ENCODE peak calls at places on chromosomes 6 and 20, in ten cellular contexts. Z, E, T, S, K, B, L, R, U and W are unnamed samples. For H3K27me3 and H3K4me1, the result is how much of the 10 kb centered on the place peaks cover.

GRCh38 chr20:20407891-20408805 is 40.2 kb downstream of the INSM1 start:
- DNase-seq in Z (no peak), E (no peak), T (no peak), S (peak), K (no peak), B (no peak), L (no peak), R (peak), U (no peak), W (no peak)

GRCh38 chr6:35024601-35025054 is 116.5 kb downstream of the TCP11 start:
- DNase-seq in Z (peak), E (peak), T (peak), S (peak), K (no peak), B (peak), L (no peak), R (peak), U (peak), W (peak)

GRCh38 chr6:9131616-9132015 is 696.3 kb upstream of the SLC35B3 start:
- DNase-seq in Z (peak), E (no peak), T (no peak), S (no peak), K (no peak), B (no peak), L (no peak), R (peak), U (peak), W (no peak)

GRCh38 chr6:143163621-143164020 is 102.9 kb downstream of the AIG1 start:
- DNase-seq in Z (no peak), E (no peak), T (no peak), S (no peak), K (no peak), B (no peak), L (no peak), R (no peak), U (no peak), W (no peak)

GRCh38 chr20:5719861-5720401 is 30.3 kb upstream of the SHLD1 start:
- DNase-seq in Z (no peak), E (no peak), T (no peak), S (no peak), K (no peak), B (no peak), L (no peak), R (peak), U (no peak), W (no peak)

GRCh38 chr6:71181565-71181964 is 107.0 kb upstream of the OGFRL1 start:
- DNase-seq in Z (no peak), E (peak), T (no peak), S (peak), K (no peak), B (no peak), L (no peak), R (peak), U (no peak), W (no peak)

GRCh38 chr6:71419954-71420692 is 131.5 kb downstream of the OGFRL1 start:
- DNase-seq in Z (peak), E (peak), T (no peak), S (no peak), K (no peak), B (peak), L (peak), R (peak), U (peak), W (no peak)

GRCh38 chr6:147341486-147341885 is 137.3 kb downstream of the STXBP5 start:
- DNase-seq in Z (peak), E (no peak), T (no peak), S (no peak), K (no peak), B (no peak), L (no peak), R (no peak), U (no peak), W (no peak)

GRCh38 chr6:85372188-85372914 is 77.5 kb upstream of the NT5E start:
- DNase-seq in Z (no peak), E (no peak), T (no peak), S (no peak), K (no peak), B (no peak), L (no peak), R (no peak), U (no peak), W (no peak)

GRCh38 chr20:62243106-62243505 is 4.8 kb downstream of the OSBPL2 start:
- DNase-seq in Z (no peak), E (no peak), T (no peak), S (no peak), K (no peak), B (no peak), L (no peak), R (no peak), U (no peak), W (no peak)

GRCh38 chr6:20946037-20946436 is 411.8 kb downstream of the CDKAL1 start:
- DNase-seq in Z (no peak), E (no peak), T (no peak), S (no peak), K (no peak), B (no peak), L (no peak), R (peak), U (no peak), W (no peak)

GRCh38 chr20:46970937-46971630 is 76.4 kb downstream of the EYA2 start:
- DNase-seq in Z (no peak), E (peak), T (no peak), S (peak), K (no peak), B (no peak), L (no peak), R (peak), U (no peak), W (no peak)

GRCh38 chr6:137001287-137001976 is 43.3 kb downstream of the IL20RA start:
- DNase-seq in Z (no peak), E (no peak), T (no peak), S (peak), K (no peak), B (no peak), L (no peak), R (no peak), U (no peak), W (no peak)

GRCh38 chr6:129601323-129601722 is 108.7 kb downstream of the ARHGAP18 start:
- DNase-seq in Z (no peak), E (no peak), T (no peak), S (no peak), K (no peak), B (no peak), L (no peak), R (no peak), U (no peak), W (no peak)

GRCh38 chr6:155782320-155782730 is 326.7 kb upstream of the NOX3 start:
- DNase-seq in Z (peak), E (no peak), T (no peak), S (peak), K (no peak), B (no peak), L (no peak), R (peak), U (peak), W (no peak)

GRCh38 chr20:14441201-14441600 is 103.8 kb upstream of the FLRT3 start:
- DNase-seq in Z (no peak), E (no peak), T (no peak), S (no peak), K (no peak), B (no peak), L (no peak), R (peak), U (no peak), W (no peak)

GRCh38 chr20:49385471-49385870 is 97.0 kb downstream of the KCNB1 start:
- DNase-seq in Z (no peak), E (no peak), T (no peak), S (peak), K (no peak), B (no peak), L (no peak), R (peak), U (no peak), W (no peak)

GRCh38 chr20:43916875-43917371 is 2.3 kb downstream of the TOX2 start:
- DNase-seq in Z (no peak), E (no peak), T (no peak), S (no peak), K (no peak), B (no peak), L (no peak), R (peak), U (no peak), W (peak)

GRCh38 chr6:105902401-105903031 is 183.6 kb upstream of the PRDM1 start:
- DNase-seq in Z (no peak), E (peak), T (no peak), S (no peak), K (no peak), B (no peak), L (no peak), R (peak), U (no peak), W (no peak)

GRCh38 chr20:62390306-62391164 is 3.6 kb downstream of the RPS21 start:
- DNase-seq in Z (no peak), E (no peak), T (no peak), S (no peak), K (no peak), B (no peak), L (no peak), R (no peak), U (no peak), W (no peak)

GRCh38 chr6:121879149-121879548 is 443.7 kb downstream of the GJA1 start:
- DNase-seq in Z (no peak), E (no peak), T (no peak), S (no peak), K (no peak), B (no peak), L (no peak), R (peak), U (no peak), W (no peak)

GRCh38 chr20:2259731-2260130 is 36.1 kb upstream of the TGM3 start:
- DNase-seq in Z (no peak), E (no peak), T (no peak), S (no peak), K (no peak), B (no peak), L (no peak), R (no peak), U (no peak), W (no peak)

GRCh38 chr6:63721181-63721580 is 85.6 kb downstream of the PHF3 start:
- DNase-seq in Z (no peak), E (no peak), T (no peak), S (no peak), K (no peak), B (no peak), L (no peak), R (no peak), U (no peak), W (no peak)

GRCh38 chr20:43923322-43923721 is 8.7 kb downstream of the TOX2 start:
- DNase-seq in Z (no peak), E (no peak), T (no peak), S (no peak), K (no peak), B (no peak), L (no peak), R (no peak), U (no peak), W (peak)

GRCh38 chr6:384898-385297 is 6.7 kb upstream of the IRF4 start:
- DNase-seq in Z (no peak), E (no peak), T (no peak), S (no peak), K (no peak), B (no peak), L (no peak), R (no peak), U (no peak), W (no peak)

GRCh38 chr6:380234-381218 is 11.0 kb upstream of the IRF4 start:
- DNase-seq in Z (no peak), E (no peak), T (no peak), S (no peak), K (no peak), B (no peak), L (no peak), R (no peak), U (no peak), W (no peak)

GRCh38 chr6:381742-382461 is 9.7 kb upstream of the IRF4 start:
- DNase-seq in Z (peak), E (no peak), T (no peak), S (no peak), K (no peak), B (no peak), L (no peak), R (no peak), U (no peak), W (no peak)

GRCh38 chr6:385614-386013 is 5.9 kb upstream of the IRF4 start:
- DNase-seq in Z (no peak), E (no peak), T (no peak), S (no peak), K (no peak), B (no peak), L (no peak), R (no peak), U (no peak), W (no peak)

DNA sequence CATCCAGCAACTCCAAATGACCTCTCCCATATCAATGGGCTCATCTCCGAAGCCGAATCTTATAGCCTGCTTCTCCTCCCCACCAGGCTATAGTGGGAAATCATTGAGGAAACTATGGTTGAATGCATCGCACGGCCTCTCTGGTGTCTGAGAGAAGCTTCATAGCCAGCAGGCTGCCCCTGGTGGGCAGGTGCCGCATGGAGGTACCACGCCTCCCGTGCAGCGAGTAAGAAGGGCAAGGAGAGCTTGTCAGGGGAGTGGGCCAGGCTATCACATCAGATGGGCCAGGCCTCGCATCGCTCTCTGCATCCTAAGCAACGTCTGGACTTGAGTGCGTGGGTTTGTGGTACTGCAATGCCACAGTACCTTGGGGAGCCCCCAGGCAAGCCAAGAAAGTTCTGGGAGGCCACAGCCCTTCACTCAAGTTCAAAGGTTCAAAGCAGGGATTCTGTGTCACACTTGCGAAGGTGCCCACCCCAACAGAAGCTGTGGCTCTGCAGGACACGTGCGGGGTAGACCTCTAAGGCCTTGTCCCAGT is 8.6 kb upstream of the IRF4 start:
- DNase-seq in Z (peak), E (no peak), T (no peak), S (no peak), K (no peak), B (no peak), L (no peak), R (no peak), U (no peak), W (no peak)
- H3K27me3 ChIP-seq in Z (under half), E (under half), T (under half), S (under half), K (under half), B (half or more), L (under half), R (under half), U (under half), W (under half)

DNA sequence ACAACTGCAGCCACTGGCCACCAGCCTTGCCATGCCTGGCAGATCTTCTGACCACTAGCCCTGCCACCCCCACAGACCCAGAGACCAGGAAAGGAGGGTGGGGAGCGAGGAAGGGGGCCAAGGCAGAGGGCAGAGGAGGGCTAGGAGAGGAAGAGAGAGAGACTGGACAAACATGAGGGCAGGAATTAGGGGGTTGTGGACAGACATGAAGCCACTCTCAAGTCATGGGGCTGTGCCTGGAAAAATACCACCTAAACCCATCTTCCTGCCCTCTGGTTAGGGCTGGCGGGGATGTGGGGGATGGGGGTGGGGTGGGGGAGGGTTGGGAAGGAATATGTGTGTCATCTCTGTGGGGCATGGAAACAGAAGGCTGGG is 1.4 kb upstream of the SLC29A1 start:
- DNase-seq in Z (no peak), E (no peak), T (no peak), S (no peak), K (no peak), B (no peak), L (no peak), R (no peak), U (no peak), W (no peak)
- H3K27ac ChIP-seq in Z (peak), E (no peak), T (peak), S (peak), K (no peak), B (peak), L (peak), R (no peak), U (peak), W (peak)

GRCh38 chr20:8431538-8432434 is 299.7 kb downstream of the PLCB1 start:
- DNase-seq in Z (peak), E (no peak), T (peak), S (no peak), K (no peak), B (peak), L (peak), R (no peak), U (no peak), W (peak)
- H3K4me1 ChIP-seq in Z (under half), E (under half), T (under half), S (under half), K (under half), B (under half), L (under half), R (under half), U (under half), W (under half)

GRCh38 chr6:3377536-3378397 is 79.1 kb downstream of the SLC22A23 start:
- DNase-seq in Z (no peak), E (no peak), T (no peak), S (no peak), K (no peak), B (no peak), L (peak), R (peak), U (no peak), W (no peak)
- H3K27me3 ChIP-seq in Z (under half), E (under half), T (under half), S (under half), K (under half), B (under half), L (under half), R (under half), U (under half), W (under half)

GRCh38 chr6:118061666-118062065 is 154.6 kb downstream of the SLC35F1 start:
- DNase-seq in Z (no peak), E (no peak), T (no peak), S (no peak), K (no peak), B (no peak), L (no peak), R (no peak), U (no peak), W (no peak)
- H3K27ac ChIP-seq in Z (no peak), E (no peak), T (no peak), S (no peak), K (no peak), B (no peak), L (no peak), R (no peak), U (no peak), W (no peak)

DNA sequence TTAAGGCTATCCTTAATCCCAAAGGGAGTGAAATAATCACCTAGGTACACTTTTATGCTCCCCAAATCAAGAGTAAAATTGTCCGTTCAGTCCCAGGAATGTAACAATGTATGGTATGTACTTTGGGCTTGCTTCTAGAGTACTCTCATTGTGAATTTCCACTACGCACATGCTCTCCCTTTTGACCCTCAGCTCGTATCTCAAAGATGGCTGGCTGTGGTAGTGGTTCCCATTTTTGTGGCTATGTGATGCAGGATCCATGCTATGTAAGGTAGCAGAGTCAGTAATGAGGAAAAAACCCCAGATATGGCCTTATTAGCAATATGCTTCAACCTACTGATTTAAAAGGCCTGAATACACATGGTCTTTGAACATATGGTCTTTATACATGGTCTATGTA is 133.7 kb downstream of the DST start:
- DNase-seq in Z (no peak), E (no peak), T (no peak), S (no peak), K (no peak), B (no peak), L (no peak), R (no peak), U (no peak), W (no peak)
- H3K4me1 ChIP-seq in Z (under half), E (under half), T (half or more), S (under half), K (under half), B (half or more), L (under half), R (under half), U (under half), W (under half)

DNA sequence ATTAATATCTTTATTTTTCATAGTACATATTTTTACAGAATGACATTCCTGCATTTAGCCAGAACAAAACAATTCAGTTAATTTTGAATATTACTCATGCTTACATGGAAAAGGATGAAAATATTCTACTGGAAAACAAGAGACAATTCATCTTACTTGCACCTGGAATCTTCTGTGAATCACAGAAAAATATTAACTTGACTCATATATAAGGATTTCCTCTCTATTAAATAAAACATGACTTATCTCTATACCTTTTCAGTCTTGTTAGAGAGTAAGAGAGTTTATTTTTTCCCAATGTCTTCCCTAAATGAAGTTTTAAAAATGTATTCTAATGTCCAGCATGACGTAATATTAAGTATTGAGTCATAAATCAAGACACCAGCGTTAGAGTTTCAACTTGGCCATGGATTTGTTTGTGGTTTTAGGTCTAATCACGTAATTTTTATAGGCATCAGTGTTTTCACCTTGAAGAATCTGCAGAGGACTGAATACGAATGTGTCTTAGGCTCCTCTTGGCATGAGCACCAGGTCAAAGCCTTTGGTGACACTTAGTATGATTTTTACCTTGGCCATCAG is 445.1 kb upstream of the JAG1 start:
- DNase-seq in Z (no peak), E (no peak), T (no peak), S (no peak), K (no peak), B (no peak), L (no peak), R (peak), U (no peak), W (no peak)
- H3K27me3 ChIP-seq in Z (under half), E (under half), T (under half), S (under half), K (under half), B (under half), L (under half), R (under half), U (under half), W (under half)

GRCh38 chr6:149320745-149321240 is 3.3 kb downstream of the TAB2 start:
- DNase-seq in Z (no peak), E (no peak), T (no peak), S (no peak), K (no peak), B (no peak), L (no peak), R (no peak), U (no peak), W (no peak)

GRCh38 chr6:149323353-149323752 is 5.8 kb downstream of the TAB2 start:
- DNase-seq in Z (no peak), E (no peak), T (no peak), S (no peak), K (no peak), B (no peak), L (no peak), R (no peak), U (no peak), W (no peak)

GRCh38 chr6:149323925-149324324 is 6.4 kb downstream of the TAB2 start:
- DNase-seq in Z (no peak), E (no peak), T (no peak), S (no peak), K (no peak), B (no peak), L (no peak), R (no peak), U (no peak), W (no peak)

GRCh38 chr6:149325648-149326236 is 8.2 kb downstream of the TAB2 start:
- DNase-seq in Z (no peak), E (no peak), T (no peak), S (no peak), K (no peak), B (no peak), L (no peak), R (no peak), U (no peak), W (no peak)

GRCh38 chr6:149324428-149324827 is 6.9 kb downstream of the TAB2 start:
- DNase-seq in Z (no peak), E (no peak), T (no peak), S (no peak), K (no peak), B (no peak), L (no peak), R (no peak), U (no peak), W (no peak)
- H3K27ac ChIP-seq in Z (peak), E (no peak), T (no peak), S (no peak), K (no peak), B (peak), L (peak), R (no peak), U (no peak), W (no peak)

DNA sequence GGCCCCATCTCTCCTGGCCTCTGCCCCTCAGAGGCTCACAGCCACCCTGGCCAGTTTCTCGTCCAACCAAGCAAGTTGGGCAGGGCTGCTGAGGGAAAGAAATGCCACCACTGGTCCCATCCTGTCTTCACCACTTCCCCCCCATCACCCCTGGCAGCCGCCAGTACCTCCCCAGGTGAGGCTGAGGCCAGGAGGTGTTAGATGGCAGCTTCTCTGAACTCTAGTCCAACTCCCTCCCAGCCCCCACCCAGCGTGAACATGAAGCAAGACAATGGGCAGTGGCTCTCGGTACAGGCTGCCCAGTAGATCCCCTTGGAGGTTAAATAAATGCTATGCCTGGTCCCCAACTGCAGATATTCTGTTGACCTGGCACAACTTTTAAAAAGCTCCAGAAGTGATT is 25.9 kb downstream of the KCNK5 start:
- DNase-seq in Z (no peak), E (no peak), T (no peak), S (no peak), K (no peak), B (no peak), L (no peak), R (no peak), U (no peak), W (no peak)
- H3K4me1 ChIP-seq in Z (half or more), E (under half), T (under half), S (under half), K (under half), B (under half), L (under half), R (under half), U (half or more), W (under half)